ENCODE peak calls at places on chromosomes 11 and 22, in seven cellular contexts. U, Y, G, V, E, O and Q are unnamed samples.

GRCh38 chr22:31929126-31929928 is 15.0 kb upstream of the YWHAH start:
- DNase-seq in U (peak; percentile 51), Y (no peak), G (no peak), V (peak; percentile 41), E (no peak), O (no peak), Q (no peak)

GRCh38 chr22:45919504-45920286 is 57.3 kb downstream of the WNT7B start:
- DNase-seq in U (no peak), Y (no peak), G (no peak), V (no peak), E (no peak), O (peak; percentile 70), Q (no peak)

GRCh38 chr11:78251083-78251699 is 62.5 kb downstream of the USP35 start:
- DNase-seq in U (peak; percentile 46), Y (no peak), G (no peak), V (no peak), E (no peak), O (no peak), Q (no peak)

GRCh38 chr11:34261820-34262219 is 96.0 kb downstream of the ABTB2 start:
- DNase-seq in U (no peak), Y (no peak), G (no peak), V (no peak), E (no peak), O (no peak), Q (no peak)

GRCh38 chr11:118691926-118692830 is 12.7 kb upstream of the TREH start:
- DNase-seq in U (peak; percentile 67), Y (peak; percentile 29), G (no peak), V (peak; percentile 64), E (no peak), O (peak; percentile 72), Q (no peak)

GRCh38 chr11:60169264-60169915 is 13.5 kb downstream of the MS4A6A start:
- DNase-seq in U (no peak), Y (peak; percentile 81), G (peak; percentile 27), V (peak; percentile 7), E (no peak), O (peak; percentile 48), Q (no peak)

GRCh38 chr22:34068011-34068410 is 147.7 kb upstream of the LARGE1 start:
- DNase-seq in U (no peak), Y (no peak), G (no peak), V (no peak), E (no peak), O (no peak), Q (no peak)

GRCh38 chr22:47269689-47270088 is 507.2 kb downstream of the TBC1D22A start:
- DNase-seq in U (no peak), Y (no peak), G (no peak), V (no peak), E (no peak), O (no peak), Q (no peak)

GRCh38 chr11:62726156-62727006 is 876 bp downstream of the HNRNPUL2 start:
- DNase-seq in U (no peak), Y (peak; percentile 16), G (no peak), V (no peak), E (no peak), O (no peak), Q (no peak)

GRCh38 chr11:105298630-105299029 is 159.1 kb upstream of the CARD18 start:
- DNase-seq in U (peak; percentile 34), Y (no peak), G (no peak), V (peak; percentile 8), E (no peak), O (no peak), Q (no peak)

GRCh38 chr22:30763815-30764686 is 69.4 kb downstream of the OSBP2 start:
- DNase-seq in U (peak; percentile 86), Y (peak; percentile 87), G (peak; percentile 79), V (peak; percentile 68), E (peak; percentile 21), O (peak; percentile 91), Q (peak; percentile 80)

GRCh38 chr11:72635931-72636330 is 38.3 kb downstream of the PDE2A start:
- DNase-seq in U (no peak), Y (peak; percentile 42), G (no peak), V (no peak), E (no peak), O (no peak), Q (peak; percentile 53)

GRCh38 chr11:82003671-82004148 is 730.0 kb downstream of the FAM181B start:
- DNase-seq in U (no peak), Y (peak; percentile 53), G (no peak), V (no peak), E (no peak), O (no peak), Q (no peak)

GRCh38 chr11:86550757-86551156 is 121.7 kb downstream of the ME3 start:
- DNase-seq in U (no peak), Y (no peak), G (no peak), V (no peak), E (no peak), O (no peak), Q (no peak)

GRCh38 chr11:77590194-77590591 is 440 bp downstream of the AQP11 start:
- DNase-seq in U (peak; percentile 46), Y (peak; percentile 78), G (peak; percentile 17), V (peak; percentile 55), E (no peak), O (peak; percentile 77), Q (peak; percentile 62)

GRCh38 chr11:114279778-114280532 is 16.2 kb upstream of the NNMT start:
- DNase-seq in U (peak; percentile 61), Y (no peak), G (no peak), V (peak; percentile 54), E (no peak), O (no peak), Q (no peak)

GRCh38 chr11:59501931-59502330 is 1.4 kb upstream of the OR4D11 start:
- DNase-seq in U (no peak), Y (no peak), G (no peak), V (no peak), E (no peak), O (no peak), Q (no peak)

GRCh38 chr11:11346249-11346648 is 6.8 kb downstream of the CSNK2A3 start:
- DNase-seq in U (no peak), Y (no peak), G (no peak), V (no peak), E (no peak), O (no peak), Q (no peak)

GRCh38 chr11:31236052-31236652 is 133.4 kb downstream of the DCDC1 start:
- DNase-seq in U (no peak), Y (no peak), G (no peak), V (peak; percentile 5), E (no peak), O (peak; percentile 2), Q (no peak)

GRCh38 chr11:50072226-50073112 is 39.8 kb downstream of the OR4C45 start:
- DNase-seq in U (no peak), Y (no peak), G (no peak), V (no peak), E (no peak), O (no peak), Q (no peak)

GRCh38 chr22:46066691-46067090 is 83.6 kb upstream of the PPARA start:
- DNase-seq in U (no peak), Y (no peak), G (no peak), V (no peak), E (no peak), O (no peak), Q (no peak)

GRCh38 chr11:65087216-65087615 is 3.2 kb downstream of the ZFPL1 start:
- DNase-seq in U (no peak), Y (no peak), G (no peak), V (no peak), E (no peak), O (no peak), Q (no peak)

GRCh38 chr22:29799217-29799680 is 32.1 kb downstream of the UQCR10 start:
- DNase-seq in U (peak; percentile 94), Y (no peak), G (no peak), V (peak; percentile 98), E (no peak), O (peak; percentile 96), Q (no peak)

GRCh38 chr22:45483918-45484499 is 18.7 kb upstream of the FBLN1 start:
- DNase-seq in U (no peak), Y (no peak), G (no peak), V (no peak), E (no peak), O (peak; percentile 97), Q (no peak)

GRCh38 chr11:128889657-128890213 is 1.4 kb upstream of the KCNJ5 start:
- DNase-seq in U (no peak), Y (no peak), G (no peak), V (no peak), E (no peak), O (no peak), Q (no peak)

GRCh38 chr11:78256962-78257361 is 68.2 kb downstream of the USP35 start:
- DNase-seq in U (peak; percentile 92), Y (peak; percentile 27), G (no peak), V (peak; percentile 57), E (no peak), O (no peak), Q (no peak)

GRCh38 chr11:10990637-10991036 is 132.8 kb upstream of the ZBED5 start:
- DNase-seq in U (no peak), Y (no peak), G (no peak), V (no peak), E (no peak), O (no peak), Q (no peak)

GRCh38 chr11:116513894-116514293 is 258.9 kb downstream of the BUD13 start:
- DNase-seq in U (peak; percentile 28), Y (peak; percentile 78), G (peak; percentile 42), V (no peak), E (peak; percentile 47), O (peak; percentile 39), Q (peak; percentile 75)

DNA sequence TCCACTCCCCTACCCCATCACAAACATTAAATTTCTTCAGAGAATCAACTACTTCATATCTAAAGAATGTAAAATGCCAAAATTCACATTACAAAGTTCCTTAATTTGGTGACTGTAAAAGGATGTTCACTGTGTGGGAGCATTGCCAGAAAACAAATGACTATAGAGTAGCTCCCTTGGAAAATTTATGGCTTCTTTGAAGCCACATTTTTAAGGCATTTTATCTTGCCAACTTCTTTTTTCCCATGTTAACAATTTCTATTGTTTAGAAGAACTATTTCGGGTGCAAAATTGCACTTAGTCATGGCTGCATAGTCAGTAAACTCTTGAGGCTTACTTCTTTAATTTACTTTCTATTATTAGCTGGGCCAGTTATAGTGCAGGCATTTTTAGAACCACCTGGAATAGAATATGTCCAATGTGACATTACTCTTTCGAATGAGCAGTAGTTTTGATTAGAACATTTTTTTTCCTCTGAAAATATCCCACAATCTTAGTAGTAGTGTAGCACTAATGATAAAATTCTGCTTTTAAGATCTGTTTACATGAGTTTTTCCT is 515.4 kb downstream of the JRKL start:
- DNase-seq in U (no peak), Y (no peak), G (no peak), V (no peak), E (no peak), O (no peak), Q (no peak)
- H3K23ac ChIP-seq in U (no peak overlapping the region), Y (no peak overlapping the region), G (no peak overlapping the region), V (no peak overlapping the region), E (no peak overlapping the region), O (no peak overlapping the region), Q (no peak overlapping the region)

GRCh38 chr22:43969021-43969878 is 14.0 kb downstream of the SAMM50 start:
- DNase-seq in U (no peak), Y (no peak), G (no peak), V (no peak), E (no peak), O (no peak), Q (no peak)
- H3K23ac ChIP-seq in U (no peak overlapping the region), Y (no peak overlapping the region), G (no peak overlapping the region), V (no peak overlapping the region), E (no peak overlapping the region), O (no peak overlapping the region), Q (no peak overlapping the region)

GRCh38 chr11:119934267-119934666 is 203.6 kb downstream of the TRIM29 start:
- DNase-seq in U (no peak), Y (no peak), G (no peak), V (no peak), E (no peak), O (no peak), Q (no peak)
- H3K23ac ChIP-seq in U (no peak overlapping the region), Y (no peak overlapping the region), G (no peak overlapping the region), V (no peak overlapping the region), E (no peak overlapping the region), O (no peak overlapping the region), Q (no peak overlapping the region)

GRCh38 chr11:36688892-36689291 is 90.9 kb upstream of the RAG2 start:
- DNase-seq in U (no peak), Y (no peak), G (no peak), V (no peak), E (no peak), O (no peak), Q (no peak)
- H3K23ac ChIP-seq in U (no peak overlapping the region), Y (no peak overlapping the region), G (no peak overlapping the region), V (no peak overlapping the region), E (no peak overlapping the region), O (no peak overlapping the region), Q (no peak overlapping the region)